ENCODE peak calls at places on chromosomes 12 and 14, in five cellular contexts. X is testis, F is epithelial cell of esophagus, D is fibroblast of villous mesenchyme, C is GM23338. H is an unnamed sample.

GRCh38 chr12:29960113-29960512 is 176.4 kb upstream of the TMTC1 start:
- DNase-seq in X (no peak), F (no peak), D (no peak), C (no peak), H (no peak)

GRCh38 chr14:79278798-79279644 is 932.3 kb downstream of the DIO2 start:
- DNase-seq in X (peak; percentile 77), F (peak; percentile 97), D (peak; percentile 84), C (peak; percentile 93), H (peak; percentile 87)

GRCh38 chr14:72154645-72155378 is 222.6 kb downstream of the RGS6 start:
- DNase-seq in X (peak; percentile 16), F (no peak), D (no peak), C (no peak), H (no peak)

GRCh38 chr12:125696044-125696443 is 630.8 kb downstream of the AACS start:
- DNase-seq in X (no peak), F (no peak), D (no peak), C (peak; percentile 5), H (no peak)

GRCh38 chr12:116783503-116784237 is 45.6 kb downstream of the RNFT2 start:
- DNase-seq in X (no peak), F (no peak), D (no peak), C (no peak), H (no peak)

GRCh38 chr14:55386037-55386798 is 25.4 kb downstream of the ATG14 start:
- DNase-seq in X (no peak), F (no peak), D (peak; percentile 29), C (no peak), H (no peak)

GRCh38 chr14:92666251-92666650 is 82.2 kb downstream of the LGMN start:
- DNase-seq in X (no peak), F (no peak), D (no peak), C (no peak), H (no peak)

GRCh38 chr14:64191756-64192155 is 102.4 kb downstream of the ESR2 start:
- DNase-seq in X (no peak), F (peak; percentile 75), D (peak; percentile 84), C (no peak), H (no peak)

GRCh38 chr14:49849213-49849847 is 3.3 kb downstream of the NEMF start:
- DNase-seq in X (no peak), F (no peak), D (peak; percentile 17), C (no peak), H (no peak)

GRCh38 chr12:75706786-75707605 is 195.6 kb upstream of the KRR1 start:
- DNase-seq in X (no peak), F (peak; percentile 80), D (peak; percentile 87), C (no peak), H (no peak)

GRCh38 chr14:100281286-100282082 is 24.8 kb downstream of the SLC25A29 start:
- DNase-seq in X (no peak), F (peak; percentile 13), D (no peak), C (peak; percentile 67), H (no peak)

GRCh38 chr12:64687816-64688599 is 71.2 kb downstream of the GNS start:
- DNase-seq in X (no peak), F (no peak), D (peak; percentile 91), C (no peak), H (no peak)

GRCh38 chr12:110114596-110114995 is 9.6 kb upstream of the IFT81 start:
- DNase-seq in X (no peak), F (no peak), D (no peak), C (no peak), H (no peak)

GRCh38 chr14:93939304-93940229 is 12.4 kb downstream of the FAM181A start:
- DNase-seq in X (peak; percentile 88), F (peak; percentile 73), D (peak; percentile 62), C (peak; percentile 89), H (peak; percentile 83)

GRCh38 chr12:104873374-104873773 is 84.7 kb downstream of the SLC41A2 start:
- DNase-seq in X (no peak), F (no peak), D (no peak), C (no peak), H (no peak)

GRCh38 chr12:47080725-47081502 is 1.2 kb upstream of the AMIGO2 start:
- DNase-seq in X (peak; percentile 79), F (peak; percentile 89), D (peak; percentile 79), C (peak; percentile 53), H (no peak)

GRCh38 chr14:75821828-75822521 is 159.8 kb downstream of the TGFB3 start:
- DNase-seq in X (no peak), F (peak; percentile 31), D (peak; percentile 86), C (no peak), H (no peak)

GRCh38 chr12:121626087-121626852 is at the start of gene ORAI1:
- DNase-seq in X (peak; percentile 99), F (peak; percentile 95), D (peak; percentile 94), C (peak; percentile 95), H (peak; percentile 95)

GRCh38 chr12:121630791-121631190 is 4.5 kb downstream of the ORAI1 start:
- DNase-seq in X (peak; percentile 56), F (no peak), D (no peak), C (no peak), H (no peak)

GRCh38 chr12:121628037-121628436 is 1.7 kb downstream of the ORAI1 start:
- DNase-seq in X (peak; percentile 90), F (peak; percentile 43), D (peak; percentile 28), C (no peak), H (no peak)

GRCh38 chr12:121626853-121627623 is 708 bp downstream of the ORAI1 start:
- DNase-seq in X (peak; percentile 62), F (peak; percentile 58), D (peak; percentile 73), C (peak; percentile 88), H (peak; percentile 79)

GRCh38 chr12:121628536-121628935 is 2.2 kb downstream of the ORAI1 start:
- DNase-seq in X (no peak), F (no peak), D (no peak), C (no peak), H (no peak)
- H3K4me3 ChIP-seq in X (no peak overlapping the region), F (no peak overlapping the region), D (peak overlapping the region; percentile 77), C (peak overlapping the region; percentile 76), H (peak overlapping the region; percentile 76)

GRCh38 chr14:26730929-26731618 is 133.2 kb upstream of the NOVA1 start:
- DNase-seq in X (peak; percentile 58), F (peak; percentile 26), D (peak; percentile 16), C (peak; percentile 80), H (no peak)
- TF ChIP-seq CTCF in X (peak; percentile 13), F (peak; percentile 47), D (peak; percentile 48), C (peak; percentile 75), H (no peak)

GRCh38 chr12:130715150-130715995 is 726 bp downstream of the RIMBP2 start:
- DNase-seq in X (peak; percentile 12), F (no peak), D (no peak), C (peak; percentile 26), H (peak; percentile 50)

GRCh38 chr12:130714591-130715149 is 1.4 kb downstream of the RIMBP2 start:
- DNase-seq in X (peak; percentile 22), F (no peak), D (no peak), C (no peak), H (peak; percentile 70)

GRCh38 chr12:130716918-130717306 is 813 bp upstream of the RIMBP2 start:
- DNase-seq in X (no peak), F (no peak), D (no peak), C (no peak), H (no peak)

GRCh38 chr12:130717752-130718151 is 1.7 kb upstream of the RIMBP2 start:
- DNase-seq in X (peak; percentile 8), F (no peak), D (no peak), C (no peak), H (no peak)

GRCh38 chr12:130715996-130716917 is at the start of gene RIMBP2:
- DNase-seq in X (peak; percentile 36), F (peak; percentile 73), D (no peak), C (peak; percentile 75), H (peak; percentile 50)
- H3K4me3 ChIP-seq in X (peak within 1 kb of the TSS; percentile 22), F (peak within 1 kb of the TSS; percentile 39), D (no peak within 1 kb of the TSS), C (peak within 1 kb of the TSS; percentile 74), H (peak within 1 kb of the TSS; percentile 64)

GRCh38 chr12:13976028-13976584 is 5.3 kb downstream of the GRIN2B start:
- DNase-seq in X (no peak), F (no peak), D (no peak), C (peak; percentile 58), H (no peak)
- TF ChIP-seq CTCF in X (no peak), F (no peak), D (no peak), C (no peak), H (no peak)

DNA sequence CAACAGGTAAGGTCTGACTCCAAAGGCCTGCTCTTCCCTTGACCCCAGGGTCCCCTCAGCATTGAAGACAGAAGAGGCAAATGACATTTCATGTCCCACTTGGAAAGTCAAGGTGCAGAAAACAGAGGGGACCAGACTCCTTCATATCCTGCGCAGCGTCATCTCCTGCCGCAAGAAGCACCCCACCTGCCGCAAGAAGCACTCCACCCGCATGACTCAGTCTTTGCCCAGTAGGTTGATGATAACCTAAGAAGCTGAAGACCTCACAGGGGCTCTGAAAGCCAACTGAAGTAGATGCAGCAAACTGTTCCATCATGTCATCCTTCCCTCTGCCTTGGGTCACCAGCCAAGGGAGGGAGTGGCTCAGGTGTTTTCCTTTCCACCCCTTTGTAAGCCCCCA is 11.6 kb upstream of the SMUG1 start:
- DNase-seq in X (no peak), F (no peak), D (no peak), C (no peak), H (no peak)
- H3K4me3 ChIP-seq in X (no peak overlapping the region), F (no peak overlapping the region), D (no peak overlapping the region), C (no peak overlapping the region), H (no peak overlapping the region)

GRCh38 chr12:14514154-14514842 is 53.4 kb downstream of the PLBD1 start:
- DNase-seq in X (peak; percentile 48), F (peak; percentile 97), D (peak; percentile 34), C (peak; percentile 94), H (no peak)
- TF ChIP-seq CTCF in X (no peak), F (peak; percentile 79), D (peak; percentile 41), C (peak; percentile 59), H (no peak)

DNA sequence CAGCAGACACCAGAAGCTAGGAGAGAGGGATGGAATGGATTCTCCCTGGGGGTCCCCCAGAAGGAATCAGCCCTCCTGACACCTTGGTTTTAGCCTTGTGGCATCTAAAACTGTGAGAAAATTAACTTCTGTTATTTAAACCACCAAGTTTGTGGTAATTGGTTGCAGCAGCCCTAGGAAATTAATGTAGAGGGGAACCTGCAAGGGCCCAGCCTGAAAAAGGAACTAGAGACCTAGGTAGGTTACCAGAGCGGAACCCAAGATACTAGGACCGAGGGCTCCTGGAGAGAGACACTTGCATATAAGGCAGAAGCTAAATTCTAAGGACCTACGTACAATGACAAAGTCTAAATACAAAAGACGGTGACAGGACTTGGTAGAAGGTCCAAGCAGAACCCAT is 8.1 kb upstream of the DENND5B start:
- DNase-seq in X (no peak), F (no peak), D (no peak), C (no peak), H (no peak)
- H3K4me3 ChIP-seq in X (no peak overlapping the region), F (no peak overlapping the region), D (no peak overlapping the region), C (no peak overlapping the region), H (no peak overlapping the region)

GRCh38 chr14:45284802-45285201 is 31.8 kb upstream of the MIS18BP1 start:
- DNase-seq in X (no peak), F (no peak), D (no peak), C (peak; percentile 51), H (no peak)

GRCh38 chr14:45290547-45290946 is 37.5 kb upstream of the MIS18BP1 start:
- DNase-seq in X (no peak), F (no peak), D (no peak), C (no peak), H (no peak)

DNA sequence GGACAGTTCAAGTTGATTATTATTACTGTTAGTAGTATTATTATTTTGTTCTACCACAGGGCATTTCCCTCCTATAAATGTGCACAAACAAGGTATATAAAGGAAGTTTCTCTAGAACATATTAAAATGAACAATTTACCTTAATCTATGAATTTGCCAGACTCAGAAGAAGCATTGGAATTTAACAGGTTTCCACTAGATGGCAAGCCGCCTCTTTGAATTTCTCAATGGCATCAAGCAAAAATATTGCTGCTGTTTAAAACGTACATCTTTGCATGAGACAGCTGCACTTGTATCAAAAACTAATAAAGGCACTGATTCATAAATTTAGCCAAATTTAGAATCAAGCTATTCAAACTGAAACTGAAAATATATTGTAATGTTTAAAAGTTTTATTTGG is 34.6 kb upstream of the MIS18BP1 start:
- DNase-seq in X (no peak), F (peak; percentile 1), D (no peak), C (no peak), H (no peak)
- TF ChIP-seq CTCF in X (no peak), F (no peak), D (no peak), C (peak; percentile 48), H (no peak)